ENCODE peak calls at places on chromosomes 3 and 15, in five cellular contexts. One of them, this sample, is unnamed.

GRCh38 chr3:72246685-72247084 is 461.7 kb upstream of the PROK2 start:
- DNase-seq in stromal cell of bone marrow: no peak
- DNase-seq in pons: peak
- DNase-seq in ovary: no peak
- DNase-seq in foreskin fibroblast: no peak
- DNase-seq in this sample: no peak

GRCh38 chr15:101394654-101395053 is 94.9 kb downstream of the PCSK6 start:
- DNase-seq in stromal cell of bone marrow: no peak
- DNase-seq in ovary: no peak
- DNase-seq in pons: no peak
- DNase-seq in foreskin fibroblast: no peak
- DNase-seq in this sample: no peak

GRCh38 chr15:27783668-27784067 is 315.4 kb downstream of the OCA2 start:
- DNase-seq in foreskin fibroblast: no peak
- DNase-seq in pons: no peak
- DNase-seq in ovary: no peak
- DNase-seq in stromal cell of bone marrow: no peak
- DNase-seq in this sample: no peak

GRCh38 chr15:101725073-101725472 is 800 bp upstream of the TARS3 start:
- DNase-seq in pons: no peak
- DNase-seq in foreskin fibroblast: no peak
- DNase-seq in stromal cell of bone marrow: no peak
- DNase-seq in ovary: no peak
- DNase-seq in this sample: no peak

GRCh38 chr3:55571913-55572312 is 84.8 kb upstream of the WNT5A start:
- DNase-seq in stromal cell of bone marrow: no peak
- DNase-seq in ovary: no peak
- DNase-seq in pons: peak
- DNase-seq in foreskin fibroblast: no peak
- DNase-seq in this sample: no peak

GRCh38 chr3:149085828-149086231 is 503 bp downstream of the HLTF start:
- DNase-seq in foreskin fibroblast: peak
- DNase-seq in stromal cell of bone marrow: no peak
- DNase-seq in pons: peak
- DNase-seq in ovary: no peak
- DNase-seq in this sample: no peak

GRCh38 chr3:168002786-168003368 is 92.8 kb downstream of the GOLIM4 start:
- DNase-seq in pons: no peak
- DNase-seq in ovary: no peak
- DNase-seq in stromal cell of bone marrow: peak
- DNase-seq in foreskin fibroblast: peak
- DNase-seq in this sample: no peak

GRCh38 chr15:77042955-77043920 is 27.7 kb downstream of the TSPAN3 start:
- DNase-seq in pons: no peak
- DNase-seq in ovary: no peak
- DNase-seq in foreskin fibroblast: no peak
- DNase-seq in stromal cell of bone marrow: no peak
- DNase-seq in this sample: no peak

GRCh38 chr3:64685331-64685799 is 2.4 kb downstream of the ADAMTS9 start:
- DNase-seq in foreskin fibroblast: peak
- DNase-seq in pons: no peak
- DNase-seq in stromal cell of bone marrow: no peak
- DNase-seq in ovary: peak
- DNase-seq in this sample: no peak

GRCh38 chr15:45129651-45130129 is at the start of the genes DUOX1 and DUOXA1:
- DNase-seq in stromal cell of bone marrow: no peak
- DNase-seq in foreskin fibroblast: peak
- DNase-seq in ovary: no peak
- DNase-seq in pons: no peak
- DNase-seq in this sample: no peak

GRCh38 chr3:187763850-187764648 is 18.8 kb upstream of the BCL6 start:
- DNase-seq in ovary: no peak
- DNase-seq in foreskin fibroblast: no peak
- DNase-seq in pons: no peak
- DNase-seq in stromal cell of bone marrow: no peak
- DNase-seq in this sample: no peak

GRCh38 chr3:36932979-36933378 is 11.9 kb downstream of the TRANK1 start:
- DNase-seq in stromal cell of bone marrow: no peak
- DNase-seq in foreskin fibroblast: no peak
- DNase-seq in pons: no peak
- DNase-seq in ovary: no peak
- DNase-seq in this sample: no peak

GRCh38 chr3:57791245-57791644 is 35.1 kb downstream of the SLMAP start:
- DNase-seq in pons: no peak
- DNase-seq in ovary: no peak
- DNase-seq in stromal cell of bone marrow: no peak
- DNase-seq in foreskin fibroblast: no peak
- DNase-seq in this sample: no peak

GRCh38 chr3:13507791-13508339 is 27.8 kb downstream of the HDAC11 start:
- DNase-seq in stromal cell of bone marrow: no peak
- DNase-seq in ovary: peak
- DNase-seq in foreskin fibroblast: peak
- DNase-seq in pons: no peak
- DNase-seq in this sample: no peak

GRCh38 chr15:22995786-22996185 is 15.6 kb upstream of the CYFIP1 start:
- DNase-seq in stromal cell of bone marrow: no peak
- DNase-seq in ovary: no peak
- DNase-seq in pons: no peak
- DNase-seq in foreskin fibroblast: no peak
- DNase-seq in this sample: no peak

GRCh38 chr15:73335026-73335425 is 33.7 kb downstream of the HCN4 start:
- DNase-seq in pons: no peak
- DNase-seq in ovary: no peak
- DNase-seq in foreskin fibroblast: no peak
- DNase-seq in stromal cell of bone marrow: no peak
- DNase-seq in this sample: no peak

GRCh38 chr15:51450001-51450400 is 108.5 kb downstream of the GLDN start:
- DNase-seq in foreskin fibroblast: no peak
- DNase-seq in stromal cell of bone marrow: no peak
- DNase-seq in ovary: no peak
- DNase-seq in pons: no peak
- DNase-seq in this sample: no peak

GRCh38 chr3:127693336-127693843 is 20.6 kb downstream of the ABTB1 start:
- DNase-seq in ovary: no peak
- DNase-seq in stromal cell of bone marrow: no peak
- DNase-seq in pons: no peak
- DNase-seq in foreskin fibroblast: no peak
- DNase-seq in this sample: no peak

GRCh38 chr3:11803977-11804903 is 42.4 kb downstream of the TAMM41 start:
- DNase-seq in stromal cell of bone marrow: peak
- DNase-seq in ovary: no peak
- DNase-seq in foreskin fibroblast: peak
- DNase-seq in pons: peak
- DNase-seq in this sample: no peak

GRCh38 chr15:60682115-60682514 is 203.2 kb upstream of the ICE2 start:
- DNase-seq in stromal cell of bone marrow: peak
- DNase-seq in pons: no peak
- DNase-seq in foreskin fibroblast: peak
- DNase-seq in ovary: no peak
- DNase-seq in this sample: no peak

GRCh38 chr15:38842991-38843610 is 278.5 kb upstream of the RASGRP1 start:
- DNase-seq in foreskin fibroblast: peak
- DNase-seq in ovary: no peak
- DNase-seq in pons: no peak
- DNase-seq in stromal cell of bone marrow: no peak
- DNase-seq in this sample: no peak

GRCh38 chr3:139117136-139117675 is 72.5 kb upstream of the PRR23C start:
- DNase-seq in foreskin fibroblast: peak
- DNase-seq in stromal cell of bone marrow: no peak
- DNase-seq in pons: no peak
- DNase-seq in ovary: no peak
- DNase-seq in this sample: no peak

GRCh38 chr3:111324645-111325044 is 217.4 kb upstream of the CD96 start:
- DNase-seq in pons: no peak
- DNase-seq in ovary: no peak
- DNase-seq in foreskin fibroblast: no peak
- DNase-seq in stromal cell of bone marrow: no peak
- DNase-seq in this sample: no peak

GRCh38 chr3:140093742-140094141 is 158.8 kb downstream of the CLSTN2 start:
- DNase-seq in foreskin fibroblast: peak
- DNase-seq in pons: peak
- DNase-seq in ovary: peak
- DNase-seq in stromal cell of bone marrow: peak
- DNase-seq in this sample: no peak

This sample was measured in NK-92 treated with Interleukin-12 subunit alpha and Interleukin-12 subunit beta, amount 100 ng/mL, for 24 hours.